ENCODE peak calls at places on chromosomes 2 and 18, in nine cellular contexts. W, Y, O, Q, E, J, H, T and M are unnamed samples.

GRCh38 chr2:226338825-226339224 is 460.8 kb downstream of the IRS1 start:
- DNase-seq in W (peak), Y (no peak), O (no peak), Q (no peak), E (no peak), J (no peak), H (no peak), T (no peak), M (no peak)

GRCh38 chr2:16135196-16135912 is 195.0 kb downstream of the MYCN start:
- DNase-seq in W (no peak), Y (peak), O (no peak), Q (no peak), E (no peak), J (no peak), H (no peak), T (no peak), M (no peak)

GRCh38 chr2:224948859-224949258 is 93.4 kb downstream of the DOCK10 start:
- DNase-seq in W (peak), Y (no peak), O (no peak), Q (peak), E (no peak), J (no peak), H (no peak), T (peak), M (no peak)

GRCh38 chr18:78813898-78814297 is 165.7 kb upstream of the SALL3 start:
- DNase-seq in W (no peak), Y (no peak), O (no peak), Q (no peak), E (no peak), J (no peak), H (no peak), T (no peak), M (no peak)

GRCh38 chr2:106107509-106108131 is 86.5 kb downstream of the UXS1 start:
- DNase-seq in W (peak), Y (no peak), O (no peak), Q (peak), E (no peak), J (no peak), H (no peak), T (peak), M (peak)

GRCh38 chr18:42436366-42436765 is 481.3 kb downstream of the PIK3C3 start:
- DNase-seq in W (no peak), Y (no peak), O (no peak), Q (no peak), E (no peak), J (no peak), H (no peak), T (no peak), M (no peak)

GRCh38 chr2:3840611-3841010 is 137.2 kb downstream of the DCDC2C start:
- DNase-seq in W (no peak), Y (no peak), O (no peak), Q (no peak), E (no peak), J (no peak), H (no peak), T (no peak), M (no peak)

GRCh38 chr2:2646312-2647051 is 315.4 kb upstream of the MYT1L start:
- DNase-seq in W (no peak), Y (no peak), O (no peak), Q (no peak), E (peak), J (no peak), H (no peak), T (no peak), M (no peak)

GRCh38 chr2:164948540-164948939 is 6.8 kb downstream of the SLC38A11 start:
- DNase-seq in W (no peak), Y (no peak), O (no peak), Q (no peak), E (no peak), J (no peak), H (no peak), T (no peak), M (no peak)

GRCh38 chr2:168220971-168221819 is 26.2 kb downstream of the STK39 start:
- DNase-seq in W (no peak), Y (no peak), O (no peak), Q (peak), E (no peak), J (no peak), H (no peak), T (no peak), M (no peak)

GRCh38 chr2:203394519-203395227 is 66.5 kb downstream of the ABI2 start:
- DNase-seq in W (no peak), Y (peak), O (no peak), Q (no peak), E (no peak), J (peak), H (no peak), T (no peak), M (no peak)

GRCh38 chr2:105391058-105391627 is 7.7 kb downstream of the FHL2 start:
- DNase-seq in W (peak), Y (no peak), O (no peak), Q (peak), E (no peak), J (no peak), H (no peak), T (peak), M (no peak)

GRCh38 chr2:6864938-6865345 is 765 bp downstream of the CMPK2 start:
- DNase-seq in W (no peak), Y (peak), O (no peak), Q (peak), E (no peak), J (no peak), H (no peak), T (no peak), M (no peak)

GRCh38 chr18:332007-332406 is 64.2 kb upstream of the THOC1 start:
- DNase-seq in W (no peak), Y (no peak), O (no peak), Q (no peak), E (no peak), J (no peak), H (no peak), T (no peak), M (no peak)

GRCh38 chr2:28652217-28652616 is 99.4 kb upstream of the PPP1CB start:
- DNase-seq in W (peak), Y (no peak), O (no peak), Q (peak), E (no peak), J (no peak), H (no peak), T (peak), M (no peak)

GRCh38 chr2:120864981-120865380 is 129.3 kb downstream of the GLI2 start:
- DNase-seq in W (peak), Y (peak), O (no peak), Q (no peak), E (no peak), J (no peak), H (no peak), T (peak), M (no peak)

GRCh38 chr18:10386049-10386448 is 68.4 kb upstream of the APCDD1 start:
- DNase-seq in W (no peak), Y (no peak), O (no peak), Q (no peak), E (no peak), J (no peak), H (no peak), T (no peak), M (no peak)

GRCh38 chr2:173001664-173002604 is 73.7 kb upstream of the MAP3K20 start:
- DNase-seq in W (no peak), Y (no peak), O (no peak), Q (no peak), E (no peak), J (no peak), H (no peak), T (no peak), M (no peak)

GRCh38 chr2:106147159-106147558 is 46.9 kb downstream of the UXS1 start:
- DNase-seq in W (peak), Y (no peak), O (peak), Q (peak), E (no peak), J (no peak), H (no peak), T (peak), M (no peak)

GRCh38 chr2:68169308-68169707 is 11.6 kb downstream of the PNO1 start:
- DNase-seq in W (no peak), Y (no peak), O (no peak), Q (peak), E (no peak), J (peak), H (no peak), T (no peak), M (no peak)

GRCh38 chr2:83478037-83478436 is 981.0 kb downstream of the SUCLG1 start:
- DNase-seq in W (no peak), Y (no peak), O (no peak), Q (no peak), E (no peak), J (no peak), H (no peak), T (no peak), M (no peak)

GRCh38 chr2:27270680-27271079 is 4.6 kb upstream of the DNAJC5G start:
- DNase-seq in W (no peak), Y (no peak), O (no peak), Q (no peak), E (no peak), J (no peak), H (no peak), T (no peak), M (no peak)

GRCh38 chr2:142694282-142694681 is 183.2 kb upstream of the KYNU start:
- DNase-seq in W (no peak), Y (no peak), O (no peak), Q (no peak), E (no peak), J (no peak), H (no peak), T (no peak), M (no peak)

GRCh38 chr2:105403785-105404698 is 5.2 kb upstream of the FHL2 start:
- DNase-seq in W (peak), Y (peak), O (peak), Q (peak), E (no peak), J (peak), H (peak), T (peak), M (no peak)

GRCh38 chr2:16063955-16064633 is 123.7 kb downstream of the MYCN start:
- DNase-seq in W (no peak), Y (no peak), O (no peak), Q (no peak), E (no peak), J (no peak), H (no peak), T (no peak), M (no peak)

GRCh38 chr2:11411244-11411643 is 54.7 kb downstream of the E2F6 start:
- DNase-seq in W (no peak), Y (no peak), O (no peak), Q (no peak), E (no peak), J (no peak), H (no peak), T (no peak), M (no peak)
- H3K4me3 ChIP-seq in W (no peak), Y (no peak), O (no peak), Q (no peak), E (no peak), J (no peak), H (no peak), T (no peak), M (no peak)

GRCh38 chr2:241733391-241734207 is 831 bp upstream of the D2HGDH start:
- DNase-seq in W (no peak), Y (no peak), O (no peak), Q (no peak), E (no peak), J (no peak), H (no peak), T (no peak), M (no peak)
- H3K4me3 ChIP-seq in W (peak), Y (peak), O (peak), Q (peak), E (peak), J (peak), H (peak), T (peak), M (no peak)

GRCh38 chr2:48755473-48755872 is at the start of gene LHCGR:
- DNase-seq in W (peak), Y (peak), O (no peak), Q (peak), E (no peak), J (no peak), H (no peak), T (no peak), M (no peak)
- H3K4me3 ChIP-seq in W (peak), Y (no peak), O (peak), Q (peak), E (no peak), J (peak), H (no peak), T (no peak), M (no peak)

DNA sequence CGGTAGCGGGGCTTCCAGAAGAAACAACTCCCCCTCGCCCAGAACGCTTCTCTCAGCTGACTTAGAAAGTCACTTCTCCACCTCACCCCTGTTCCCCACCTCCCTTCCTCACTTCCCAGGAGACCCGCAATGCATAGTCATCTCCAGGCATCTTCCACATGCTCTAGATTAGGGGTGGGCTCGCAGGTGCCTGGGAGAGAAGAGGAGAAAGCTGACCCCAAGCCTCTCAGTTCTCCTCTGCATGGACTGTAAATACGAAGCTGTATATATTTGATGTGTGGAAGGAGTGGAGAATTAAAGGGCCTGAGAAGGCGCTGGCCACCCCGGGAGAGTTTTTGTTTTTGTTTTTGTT is 1.8 kb downstream of the MAL start:
- DNase-seq in W (no peak), Y (no peak), O (no peak), Q (no peak), E (no peak), J (no peak), H (no peak), T (no peak), M (no peak)
- H3K4me3 ChIP-seq in W (no peak), Y (no peak), O (no peak), Q (no peak), E (peak), J (no peak), H (no peak), T (no peak), M (peak)